ENCODE peak calls at places on chromosome 16, in four cellular contexts. P is GM20000, J is T-helper 2 cell, Y is non-pigmented ciliary epithelial cell. R is an unnamed sample.

GRCh38 chr16:85123891-85124635 is 11.8 kb upstream of the CIBAR2 start:
- DNase-seq in J (no peak), P (no peak), Y (no peak), R (no peak)

GRCh38 chr16:29994613-29995329 is 646 bp downstream of the HIRIP3 start:
- DNase-seq in J (peak), Y (no peak), P (peak), R (peak)

GRCh38 chr16:52573365-52574104 is 26.6 kb upstream of the TOX3 start:
- DNase-seq in J (no peak), P (no peak), Y (no peak), R (no peak)

GRCh38 chr16:48162839-48163410 is 7.1 kb upstream of the ABCC12 start:
- DNase-seq in Y (no peak), P (no peak), J (no peak), R (no peak)

GRCh38 chr16:88465387-88465983 is 12.4 kb downstream of the ZFPM1 start:
- DNase-seq in J (no peak), Y (no peak), P (no peak), R (no peak)

GRCh38 chr16:89401641-89402445 is 88.5 kb downstream of the ANKRD11 start:
- DNase-seq in P (no peak), J (no peak), Y (no peak), R (no peak)

GRCh38 chr16:23504076-23504452 is 6.2 kb downstream of the GGA2 start:
- DNase-seq in P (no peak), Y (no peak), J (no peak), R (no peak)

GRCh38 chr16:4273858-4274291 is 1.1 kb upstream of the TFAP4 start:
- DNase-seq in J (peak), P (peak), Y (no peak), R (peak)

GRCh38 chr16:86118467-86119307 is 219.7 kb downstream of the IRF8 start:
- DNase-seq in P (no peak), J (no peak), Y (no peak), R (no peak)

GRCh38 chr16:4370570-4371480 is 823 bp upstream of the VASN start:
- DNase-seq in Y (no peak), P (no peak), J (no peak), R (no peak)

GRCh38 chr16:67647111-67647651 is 2.2 kb downstream of the CARMIL2 start:
- DNase-seq in P (peak), Y (no peak), J (no peak), R (no peak)

GRCh38 chr16:51225902-51226301 is 74.8 kb upstream of the SALL1 start:
- DNase-seq in P (no peak), Y (no peak), J (no peak), R (no peak)

GRCh38 chr16:11240636-11241473 is 15.1 kb downstream of the SOCS1 start:
- DNase-seq in Y (no peak), J (no peak), P (no peak), R (no peak)

GRCh38 chr16:14020141-14020540 is 51.0 kb upstream of the MRTFB start:
- DNase-seq in Y (no peak), J (no peak), P (no peak), R (no peak)

GRCh38 chr16:77336637-77337036 is 98.2 kb downstream of the ADAMTS18 start:
- DNase-seq in J (no peak), Y (no peak), P (no peak), R (no peak)

GRCh38 chr16:85991856-85992255 is 92.9 kb downstream of the IRF8 start:
- DNase-seq in Y (no peak), P (no peak), J (no peak), R (no peak)

GRCh38 chr16:57798267-57798810 is 4.0 kb downstream of the KIFC3 start:
- DNase-seq in P (no peak), J (no peak), Y (no peak), R (no peak)

GRCh38 chr16:85782476-85782875 is 16.9 kb downstream of the EMC8 start:
- DNase-seq in P (no peak), Y (no peak), J (no peak), R (no peak)

GRCh38 chr16:5560084-5560483 is 462.5 kb upstream of the EEF2KMT start:
- DNase-seq in Y (no peak), P (no peak), J (no peak), R (no peak)

GRCh38 chr16:8950580-8951077 is 13.1 kb downstream of the USP7 start:
- DNase-seq in J (no peak), P (no peak), Y (no peak), R (no peak)

GRCh38 chr16:84518804-84519341 is 14.4 kb upstream of the MEAK7 start:
- DNase-seq in P (no peak), J (no peak), Y (no peak), R (no peak)

GRCh38 chr16:84535851-84536250 is 31.4 kb upstream of the MEAK7 start:
- DNase-seq in J (no peak), P (no peak), Y (no peak), R (no peak)

GRCh38 chr16:53745753-53746258 is 41.9 kb downstream of the FTO start:
- DNase-seq in Y (no peak), P (no peak), J (no peak), R (peak)

GRCh38 chr16:24540575-24541240 is 1.3 kb downstream of the RBBP6 start:
- DNase-seq in J (no peak), P (peak), Y (no peak), R (peak)

GRCh38 chr16:25110392-25110947 is 1.1 kb upstream of the LCMT1 start:
- DNase-seq in J (no peak), P (no peak), Y (no peak), R (no peak)

GRCh38 chr16:83624436-83625120 is 183.2 kb upstream of the HSBP1 start:
- DNase-seq in Y (no peak), P (no peak), J (no peak), R (no peak)

GRCh38 chr16:64864232-64864803 is 257.5 kb downstream of the CDH11 start:
- DNase-seq in J (no peak), Y (peak), P (no peak), R (peak)

GRCh38 chr16:62077998-62078397 is 41.8 kb upstream of the CDH8 start:
- DNase-seq in P (peak), J (no peak), Y (no peak), R (peak)

GRCh38 chr16:24538756-24539294 is 541 bp upstream of the RBBP6 start:
- DNase-seq in P (no peak), Y (no peak), J (no peak), R (peak)

GRCh38 chr16:69494993-69495392 is 70.6 kb downstream of the CYB5B start:
- DNase-seq in J (peak), P (peak), Y (no peak), R (peak)

GRCh38 chr16:13402601-13403000 is 501.2 kb downstream of the SHISA9 start:
- DNase-seq in Y (no peak), P (no peak), J (no peak), R (no peak)

GRCh38 chr16:77748426-77748825 is 26.1 kb downstream of the NUDT7 start:
- DNase-seq in J (no peak), Y (no peak), P (no peak), R (no peak)

GRCh38 chr16:50839356-50839755 is 97.5 kb downstream of the CYLD start:
- DNase-seq in P (no peak), J (no peak), Y (no peak), R (no peak)

GRCh38 chr16:86777098-86777946 is 199.0 kb downstream of the FOXL1 start:
- DNase-seq in J (no peak), P (no peak), Y (no peak), R (no peak)

GRCh38 chr16:84254080-84254479 is 14.3 kb upstream of the KCNG4 start:
- DNase-seq in J (no peak), P (no peak), Y (no peak), R (no peak)

GRCh38 chr16:87647431-87648185 is 45.3 kb downstream of the JPH3 start:
- DNase-seq in J (no peak), P (no peak), Y (no peak), R (no peak)

GRCh38 chr16:66250686-66251405 is 115.6 kb upstream of the CDH5 start:
- DNase-seq in Y (no peak), P (no peak), J (no peak), R (peak)

GRCh38 chr16:19005561-19006445 is 22.1 kb downstream of the TMC7 start:
- DNase-seq in P (no peak), J (no peak), Y (no peak), R (peak)

GRCh38 chr16:1276580-1276878 is 20.7 kb downstream of the TPSD1 start:
- DNase-seq in P (no peak), J (no peak), Y (no peak), R (no peak)

GRCh38 chr16:57797526-57798266 is 4.6 kb downstream of the KIFC3 start:
- DNase-seq in J (no peak), P (no peak), Y (no peak), R (no peak)

R was measured in SK-MEL-5.